ENCODE peak calls at places on chromosome 14, in five cellular contexts. One of them, this sample, is unnamed.

GRCh38 chr14:92728781-92729364 is 19.6 kb downstream of the LGMN start:
- DNase-seq in NB4: peak
- DNase-seq in A549: no peak
- DNase-seq in spleen: no peak
- DNase-seq in gastrocnemius medialis: no peak
- DNase-seq in this sample: peak

GRCh38 chr14:87628129-87628528 is 364.9 kb downstream of the GALC start:
- DNase-seq in NB4: peak
- DNase-seq in A549: no peak
- DNase-seq in spleen: no peak
- DNase-seq in gastrocnemius medialis: no peak
- DNase-seq in this sample: no peak

GRCh38 chr14:30507209-30507608 is 51.7 kb upstream of the G2E3 start:
- DNase-seq in NB4: no peak
- DNase-seq in A549: no peak
- DNase-seq in spleen: no peak
- DNase-seq in gastrocnemius medialis: no peak
- DNase-seq in this sample: no peak

GRCh38 chr14:104680806-104681688 is 8.4 kb upstream of the INF2 start:
- DNase-seq in NB4: peak
- DNase-seq in A549: peak
- DNase-seq in spleen: peak
- DNase-seq in gastrocnemius medialis: peak
- DNase-seq in this sample: peak

GRCh38 chr14:56216631-56217379 is 98.6 kb downstream of the PELI2 start:
- DNase-seq in NB4: peak
- DNase-seq in A549: no peak
- DNase-seq in spleen: peak
- DNase-seq in gastrocnemius medialis: peak
- DNase-seq in this sample: peak

GRCh38 chr14:54366726-54367707 is 29.8 kb upstream of the CDKN3 start:
- DNase-seq in NB4: peak
- DNase-seq in A549: peak
- DNase-seq in spleen: no peak
- DNase-seq in gastrocnemius medialis: no peak
- DNase-seq in this sample: no peak

GRCh38 chr14:56659361-56659760 is 79.8 kb downstream of the TMEM260 start:
- DNase-seq in NB4: no peak
- DNase-seq in A549: no peak
- DNase-seq in spleen: no peak
- DNase-seq in gastrocnemius medialis: no peak
- DNase-seq in this sample: no peak

GRCh38 chr14:69658664-69659261 is 47.4 kb downstream of the SUSD6 start:
- DNase-seq in NB4: peak
- DNase-seq in A549: no peak
- DNase-seq in spleen: no peak
- DNase-seq in gastrocnemius medialis: no peak
- DNase-seq in this sample: no peak

GRCh38 chr14:94823556-94824341 is 53.8 kb upstream of the GSC start:
- DNase-seq in NB4: peak
- DNase-seq in A549: peak
- DNase-seq in spleen: no peak
- DNase-seq in gastrocnemius medialis: no peak
- DNase-seq in this sample: no peak

GRCh38 chr14:66483322-66483721 is 2.8 kb upstream of the CCDC196 start:
- DNase-seq in NB4: peak
- DNase-seq in A549: no peak
- DNase-seq in spleen: no peak
- DNase-seq in gastrocnemius medialis: peak
- DNase-seq in this sample: no peak

GRCh38 chr14:21518725-21519124 is 7.4 kb downstream of the SALL2 start:
- DNase-seq in NB4: no peak
- DNase-seq in A549: no peak
- DNase-seq in spleen: no peak
- DNase-seq in gastrocnemius medialis: no peak
- DNase-seq in this sample: no peak

GRCh38 chr14:100736269-100737180 is 9.8 kb downstream of the DLK1 start:
- DNase-seq in NB4: no peak
- DNase-seq in A549: no peak
- DNase-seq in spleen: peak
- DNase-seq in gastrocnemius medialis: no peak
- DNase-seq in this sample: peak

GRCh38 chr14:101781240-101782061 is 19.9 kb downstream of the PPP2R5C start:
- DNase-seq in NB4: no peak
- DNase-seq in A549: no peak
- DNase-seq in spleen: no peak
- DNase-seq in gastrocnemius medialis: no peak
- DNase-seq in this sample: peak

GRCh38 chr14:81269100-81269978 is 48.6 kb upstream of the GTF2A1 start:
- DNase-seq in NB4: peak
- DNase-seq in A549: peak
- DNase-seq in spleen: no peak
- DNase-seq in gastrocnemius medialis: no peak
- DNase-seq in this sample: no peak

GRCh38 chr14:32472512-32473472 is 143.7 kb downstream of the AKAP6 start:
- DNase-seq in NB4: no peak
- DNase-seq in A549: no peak
- DNase-seq in spleen: no peak
- DNase-seq in gastrocnemius medialis: peak
- DNase-seq in this sample: no peak

GRCh38 chr14:89621009-89621421 is 204.0 kb upstream of the FOXN3 start:
- DNase-seq in NB4: no peak
- DNase-seq in A549: no peak
- DNase-seq in spleen: no peak
- DNase-seq in gastrocnemius medialis: no peak
- DNase-seq in this sample: no peak

GRCh38 chr14:70726651-70727375 is 82.5 kb downstream of the MAP3K9 start:
- DNase-seq in NB4: peak
- DNase-seq in A549: no peak
- DNase-seq in spleen: no peak
- DNase-seq in gastrocnemius medialis: no peak
- DNase-seq in this sample: no peak

GRCh38 chr14:96253140-96253539 is 2.9 kb upstream of the BDKRB1 start:
- DNase-seq in NB4: peak
- DNase-seq in A549: peak
- DNase-seq in spleen: no peak
- DNase-seq in gastrocnemius medialis: no peak
- DNase-seq in this sample: no peak

GRCh38 chr14:89336338-89336737 is 80.7 kb downstream of the FOXN3 start:
- DNase-seq in NB4: peak
- DNase-seq in A549: no peak
- DNase-seq in spleen: no peak
- DNase-seq in gastrocnemius medialis: no peak
- DNase-seq in this sample: no peak

GRCh38 chr14:77738559-77739250 is 22.3 kb downstream of the SNW1 start:
- DNase-seq in NB4: no peak
- DNase-seq in A549: no peak
- DNase-seq in spleen: no peak
- DNase-seq in gastrocnemius medialis: peak
- DNase-seq in this sample: no peak

GRCh38 chr14:89399594-89400068 is 17.4 kb downstream of the FOXN3 start:
- DNase-seq in NB4: no peak
- DNase-seq in A549: no peak
- DNase-seq in spleen: no peak
- DNase-seq in gastrocnemius medialis: no peak
- DNase-seq in this sample: no peak

GRCh38 chr14:99357151-99357550 is 85.2 kb upstream of the BCL11B start:
- DNase-seq in NB4: no peak
- DNase-seq in A549: no peak
- DNase-seq in spleen: no peak
- DNase-seq in gastrocnemius medialis: no peak
- DNase-seq in this sample: no peak

GRCh38 chr14:52694761-52695480 is 437 bp downstream of the ERO1A start:
- DNase-seq in NB4: peak
- DNase-seq in A549: no peak
- DNase-seq in spleen: no peak
- DNase-seq in gastrocnemius medialis: no peak
- DNase-seq in this sample: peak

GRCh38 chr14:34211732-34212131 is 250.3 kb downstream of the SPTSSA start:
- DNase-seq in NB4: no peak
- DNase-seq in A549: no peak
- DNase-seq in spleen: no peak
- DNase-seq in gastrocnemius medialis: no peak
- DNase-seq in this sample: no peak

GRCh38 chr14:64950889-64951288 is 8.3 kb upstream of the GPX2 start:
- DNase-seq in NB4: no peak
- DNase-seq in A549: no peak
- DNase-seq in spleen: no peak
- DNase-seq in gastrocnemius medialis: peak
- DNase-seq in this sample: no peak

GRCh38 chr14:69811227-69811867 is 14.3 kb upstream of the SLC10A1 start:
- DNase-seq in NB4: no peak
- DNase-seq in A549: no peak
- DNase-seq in spleen: no peak
- DNase-seq in gastrocnemius medialis: no peak
- DNase-seq in this sample: no peak

GRCh38 chr14:103522649-103523582 is at the start of gene CKB:
- DNase-seq in NB4: no peak
- DNase-seq in A549: peak
- DNase-seq in spleen: peak
- DNase-seq in gastrocnemius medialis: peak
- DNase-seq in this sample: no peak

GRCh38 chr14:102392506-102392905 is 29.8 kb downstream of the TECPR2 start:
- DNase-seq in NB4: no peak
- DNase-seq in A549: no peak
- DNase-seq in spleen: no peak
- DNase-seq in gastrocnemius medialis: no peak
- DNase-seq in this sample: no peak

GRCh38 chr14:69483765-69484443 is 624 bp upstream of the PLEKHD1 start:
- DNase-seq in NB4: no peak
- DNase-seq in A549: peak
- DNase-seq in spleen: no peak
- DNase-seq in gastrocnemius medialis: peak
- DNase-seq in this sample: peak

GRCh38 chr14:63922696-63923421 is 70.1 kb downstream of the SYNE2 start:
- DNase-seq in NB4: no peak
- DNase-seq in A549: peak
- DNase-seq in spleen: no peak
- DNase-seq in gastrocnemius medialis: peak
- DNase-seq in this sample: no peak
- TF ChIP-seq POLR2A in NB4: no peak
- TF ChIP-seq POLR2A in A549: no peak
- TF ChIP-seq POLR2A in spleen: no peak
- TF ChIP-seq POLR2A in gastrocnemius medialis: no peak
- TF ChIP-seq POLR2A in this sample: no peak

DNA sequence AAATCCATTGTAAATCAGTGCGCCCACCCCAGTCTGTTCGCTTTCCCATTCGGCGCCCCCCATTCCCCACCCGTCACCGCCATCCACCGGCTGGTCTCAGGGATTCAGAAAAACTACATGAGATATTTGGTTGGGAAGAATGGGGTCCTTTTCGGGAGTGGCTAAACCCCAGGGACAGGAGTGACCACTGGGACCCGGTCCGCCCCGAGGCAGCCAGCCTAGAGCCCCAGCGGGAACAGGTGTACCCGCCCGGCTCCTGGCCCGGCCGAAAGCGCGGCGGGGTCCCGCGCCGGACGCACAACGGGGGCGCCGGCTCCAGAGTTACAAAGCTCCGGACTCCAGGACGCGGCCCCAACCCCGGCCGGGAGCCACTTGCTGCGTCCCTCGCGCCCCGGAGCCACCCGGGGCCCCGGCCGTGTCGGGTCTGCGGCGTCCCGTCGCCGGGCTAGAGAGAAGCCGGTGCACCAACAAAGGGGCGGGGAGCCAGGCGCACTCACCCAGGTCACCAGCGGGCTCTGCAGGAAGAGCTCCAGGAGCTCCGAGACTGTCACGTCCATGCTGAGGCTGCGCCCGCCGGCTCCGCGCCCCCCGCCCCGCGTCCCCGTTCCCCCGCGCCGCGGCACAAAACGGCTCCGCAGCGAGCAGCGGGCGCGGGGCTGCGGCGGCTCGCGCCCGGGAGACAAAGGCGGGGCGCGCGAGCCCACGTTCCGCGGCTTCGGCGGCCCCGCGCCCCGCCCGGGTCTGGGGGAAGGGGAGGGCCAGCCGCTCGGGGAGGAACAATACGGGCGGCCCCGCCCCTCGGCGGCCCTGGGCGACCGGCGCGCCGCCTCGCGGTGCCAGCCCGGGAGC is at the start of gene CCDC88C:
- DNase-seq in NB4: peak
- DNase-seq in A549: peak
- DNase-seq in spleen: peak
- DNase-seq in gastrocnemius medialis: no peak
- DNase-seq in this sample: peak
- TF ChIP-seq POLR2A in NB4: no peak
- TF ChIP-seq POLR2A in A549: peak
- TF ChIP-seq POLR2A in spleen: no peak
- TF ChIP-seq POLR2A in gastrocnemius medialis: no peak
- TF ChIP-seq POLR2A in this sample: peak

GRCh38 chr14:38248629-38249028 is 7.3 kb downstream of the CLEC14A start:
- DNase-seq in NB4: no peak
- DNase-seq in A549: no peak
- DNase-seq in spleen: no peak
- DNase-seq in gastrocnemius medialis: no peak
- DNase-seq in this sample: no peak

GRCh38 chr14:38250316-38250715 is 5.6 kb downstream of the CLEC14A start:
- DNase-seq in NB4: no peak
- DNase-seq in A549: no peak
- DNase-seq in spleen: no peak
- DNase-seq in gastrocnemius medialis: no peak
- DNase-seq in this sample: no peak

GRCh38 chr14:38255408-38255672 is 553 bp downstream of the CLEC14A start:
- DNase-seq in NB4: no peak
- DNase-seq in A549: no peak
- DNase-seq in spleen: peak
- DNase-seq in gastrocnemius medialis: no peak
- DNase-seq in this sample: no peak

GRCh38 chr14:38254565-38255407 is 1.1 kb downstream of the CLEC14A start:
- DNase-seq in NB4: no peak
- DNase-seq in A549: no peak
- DNase-seq in spleen: peak
- DNase-seq in gastrocnemius medialis: no peak
- DNase-seq in this sample: peak

DNA sequence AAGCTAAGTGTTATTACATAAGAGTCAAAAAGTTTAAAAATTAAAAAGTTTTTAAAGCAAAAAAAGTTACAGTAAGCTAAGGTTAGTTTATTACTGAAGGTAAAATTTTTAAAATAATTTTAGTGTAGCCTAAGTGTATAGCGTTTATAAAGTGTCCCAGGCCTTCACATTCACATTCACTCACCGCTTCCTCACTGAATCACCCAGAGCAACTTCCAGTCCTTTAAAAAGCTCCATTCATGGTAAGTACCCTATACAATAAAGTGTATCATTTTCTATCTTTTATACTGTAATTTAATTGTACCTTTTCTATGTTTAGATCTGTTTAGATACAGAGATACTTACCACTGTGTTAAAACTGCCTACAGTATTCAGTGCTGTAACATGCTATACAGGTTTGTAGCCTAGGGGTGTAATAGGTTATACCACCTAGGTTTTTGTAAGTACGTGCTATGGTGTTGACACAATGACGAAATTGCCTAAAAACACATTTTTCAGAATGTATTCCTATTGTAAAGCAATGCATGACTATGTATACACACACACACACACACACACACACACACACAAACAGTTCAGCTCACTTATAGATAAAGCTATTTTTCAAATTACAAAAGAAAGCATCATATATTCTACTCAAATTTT is 3.7 kb downstream of the CLEC14A start:
- DNase-seq in NB4: no peak
- DNase-seq in A549: no peak
- DNase-seq in spleen: no peak
- DNase-seq in gastrocnemius medialis: no peak
- DNase-seq in this sample: no peak
- TF ChIP-seq POLR2A in NB4: no peak
- TF ChIP-seq POLR2A in A549: no peak
- TF ChIP-seq POLR2A in spleen: no peak
- TF ChIP-seq POLR2A in gastrocnemius medialis: no peak
- TF ChIP-seq POLR2A in this sample: no peak

GRCh38 chr14:37591311-37591940 is 3.6 kb downstream of the FOXA1 start:
- DNase-seq in NB4: no peak
- DNase-seq in A549: no peak
- DNase-seq in spleen: no peak
- DNase-seq in gastrocnemius medialis: no peak
- DNase-seq in this sample: peak
- TF ChIP-seq POLR2A in NB4: no peak
- TF ChIP-seq POLR2A in A549: no peak
- TF ChIP-seq POLR2A in spleen: no peak
- TF ChIP-seq POLR2A in gastrocnemius medialis: no peak
- TF ChIP-seq POLR2A in this sample: no peak